ENCODE peak calls at places on chromosomes 13 and 19, in eight cellular contexts. S is NCI-H1436, M is mucosa of descending colon, B is cardiac muscle cell, R is non-pigmented ciliary epithelial cell, V is hypothalamus, Q is RWPE1, A is anterior cingulate cortex. J is an unnamed sample.

GRCh38 chr19:19214892-19215291 is 3.1 kb downstream of the NCAN start:
- DNase-seq in S (no peak), M (peak), B (peak), R (no peak), V (no peak), Q (no peak), A (no peak), J (no peak)

GRCh38 chr19:13053761-13054604 is 48.7 kb downstream of the LYL1 start:
- DNase-seq in S (no peak), M (peak), B (peak), R (peak), V (peak), Q (peak), A (peak), J (peak)

GRCh38 chr13:81381560-81381959 is 1040.6 kb upstream of the SPRY2 start:
- DNase-seq in S (no peak), M (no peak), B (no peak), R (no peak), V (no peak), Q (no peak), A (no peak), J (no peak)

GRCh38 chr19:46838160-46838559 is 12.5 kb downstream of the AP2S1 start:
- DNase-seq in S (no peak), M (no peak), B (no peak), R (no peak), V (no peak), Q (no peak), A (no peak), J (no peak)

GRCh38 chr19:7393459-7393858 is 44.7 kb downstream of the ARHGEF18 start:
- DNase-seq in S (no peak), M (no peak), B (no peak), R (no peak), V (no peak), Q (no peak), A (no peak), J (no peak)

GRCh38 chr13:110541526-110541920 is 20.0 kb downstream of the RAB20 start:
- DNase-seq in S (no peak), M (no peak), B (peak), R (no peak), V (no peak), Q (no peak), A (no peak), J (no peak)

GRCh38 chr13:67792151-67792665 is 562.1 kb upstream of the PCDH9 start:
- DNase-seq in S (no peak), M (no peak), B (peak), R (no peak), V (no peak), Q (no peak), A (no peak), J (no peak)

GRCh38 chr19:54606891-54607781 is 13.7 kb downstream of the LILRA1 start:
- DNase-seq in S (no peak), M (no peak), B (no peak), R (no peak), V (no peak), Q (no peak), A (no peak), J (no peak)

GRCh38 chr13:67466569-67466968 is 236.4 kb upstream of the PCDH9 start:
- DNase-seq in S (no peak), M (no peak), B (no peak), R (no peak), V (no peak), Q (no peak), A (no peak), J (no peak)

GRCh38 chr13:109394311-109394988 is 391.9 kb downstream of the IRS2 start:
- DNase-seq in S (no peak), M (no peak), B (no peak), R (no peak), V (no peak), Q (no peak), A (no peak), J (no peak)

GRCh38 chr13:74250738-74251190 is 116.6 kb upstream of the KLF12 start:
- DNase-seq in S (no peak), M (no peak), B (no peak), R (no peak), V (no peak), Q (peak), A (no peak), J (peak)

GRCh38 chr19:30102666-30103065 is 160.6 kb downstream of the URI1 start:
- DNase-seq in S (no peak), M (no peak), B (no peak), R (no peak), V (no peak), Q (no peak), A (no peak), J (no peak)

GRCh38 chr13:63435668-63436275 is 2020.1 kb upstream of the PCDH20 start:
- DNase-seq in S (no peak), M (no peak), B (no peak), R (peak), V (no peak), Q (peak), A (no peak), J (peak)